ENCODE peak calls at places on chromosomes 11 and 22, in seven cellular contexts. V is CD8-positive, alpha-beta T cell; T is IMR-90; L is aorta; Q is SK-N-SH; D is left ventricle myocardium inferior; S is mucosa of descending colon. K is an unnamed sample. For H3K4me1 and H3K9me3, the result is how much of the 10 kb centered on the place peaks cover.

GRCh38 chr22:21688341-21688705 is 22.5 kb downstream of the PPIL2 start:
- DNase-seq in S (no peak), D (no peak), Q (no peak), T (no peak), L (peak), V (no peak), K (no peak)

GRCh38 chr11:1234771-1235614 is 12.1 kb downstream of the MUC5B start:
- DNase-seq in T (no peak), L (peak), D (peak), S (peak), V (no peak), Q (peak), K (peak)

GRCh38 chr22:48745842-48746788 is 1081.6 kb downstream of the BRD1 start:
- DNase-seq in T (no peak), L (peak), S (no peak), D (no peak), Q (no peak), V (no peak), K (no peak)

GRCh38 chr22:29310863-29311339 is 4.5 kb downstream of the GAS2L1 start:
- DNase-seq in T (peak), L (peak), D (peak), V (no peak), Q (peak), S (peak), K (peak)

GRCh38 chr11:12248330-12248729 is 129.0 kb upstream of the PARVA start:
- DNase-seq in D (peak), L (peak), V (no peak), T (peak), Q (peak), S (peak), K (peak)

GRCh38 chr22:37229805-37230672 is 14.0 kb downstream of the RAC2 start:
- DNase-seq in Q (no peak), S (peak), T (peak), L (peak), D (peak), V (peak), K (no peak)

GRCh38 chr11:96307748-96308133 is 35.3 kb downstream of the MAML2 start:
- DNase-seq in V (no peak), D (no peak), L (no peak), Q (no peak), S (no peak), T (peak), K (peak)

GRCh38 chr11:76814414-76814813 is 31.3 kb downstream of the TSKU start:
- DNase-seq in V (no peak), D (no peak), Q (no peak), L (no peak), S (no peak), T (no peak), K (no peak)

GRCh38 chr11:130418756-130419155 is 9.7 kb downstream of the ADAMTS8 start:
- DNase-seq in T (peak), L (peak), D (no peak), Q (no peak), S (no peak), V (no peak), K (no peak)

GRCh38 chr11:74707602-74708510 is 23.4 kb downstream of the CHRDL2 start:
- DNase-seq in D (no peak), L (no peak), S (no peak), T (no peak), Q (no peak), V (no peak), K (no peak)

GRCh38 chr11:15923169-15923568 is 433.2 kb downstream of the SOX6 start:
- DNase-seq in T (no peak), L (no peak), S (no peak), D (no peak), Q (peak), V (no peak), K (no peak)

GRCh38 chr11:128553662-128554392 is 33.5 kb downstream of the ETS1 start:
- DNase-seq in V (no peak), D (no peak), T (peak), S (no peak), Q (no peak), L (no peak), K (no peak)

GRCh38 chr11:121643530-121644512 is 191.1 kb upstream of the SORL1-AS1 start:
- DNase-seq in T (no peak), Q (no peak), S (no peak), L (no peak), V (no peak), D (no peak), K (peak)

GRCh38 chr11:70537576-70538571 is 139.5 kb downstream of the CTTN start:
- DNase-seq in Q (peak), L (peak), T (no peak), D (no peak), S (peak), V (no peak), K (no peak)

GRCh38 chr11:133082851-133083488 is 449.3 kb downstream of the OPCML start:
- DNase-seq in S (peak), L (peak), Q (peak), V (peak), T (peak), D (peak), K (peak)

GRCh38 chr11:2092956-2093412 is 46.2 kb downstream of the IGF2 start:
- DNase-seq in V (peak), D (peak), L (peak), T (peak), S (peak), Q (peak), K (peak)

GRCh38 chr11:66707486-66707885 is 21.5 kb downstream of the SPTBN2 start:
- DNase-seq in S (no peak), T (no peak), L (no peak), Q (no peak), D (no peak), V (no peak), K (no peak)
- H3K4me1 ChIP-seq in S (under half), T (under half), L (under half), Q (under half), D (under half), V (under half), K (under half)

GRCh38 chr22:47231759-47232158 is 469.3 kb downstream of the TBC1D22A start:
- DNase-seq in Q (no peak), S (no peak), V (no peak), D (no peak), L (no peak), T (no peak), K (no peak)

GRCh38 chr22:47232197-47232596 is 469.7 kb downstream of the TBC1D22A start:
- DNase-seq in T (no peak), S (no peak), D (no peak), V (no peak), L (no peak), Q (no peak), K (no peak)

GRCh38 chr22:47233316-47234243 is 471.1 kb downstream of the TBC1D22A start:
- DNase-seq in T (no peak), Q (no peak), V (no peak), D (no peak), S (no peak), L (no peak), K (no peak)

GRCh38 chr22:47236718-47237117 is 474.3 kb downstream of the TBC1D22A start:
- DNase-seq in L (no peak), Q (no peak), T (no peak), S (no peak), V (no peak), D (no peak), K (no peak)

GRCh38 chr22:47232753-47233152 is 470.3 kb downstream of the TBC1D22A start:
- DNase-seq in T (no peak), V (no peak), L (no peak), S (no peak), D (no peak), Q (no peak), K (no peak)
- H3K4me3 ChIP-seq in T (no peak), V (no peak), L (no peak), S (no peak), D (no peak), Q (no peak), K (no peak)

DNA sequence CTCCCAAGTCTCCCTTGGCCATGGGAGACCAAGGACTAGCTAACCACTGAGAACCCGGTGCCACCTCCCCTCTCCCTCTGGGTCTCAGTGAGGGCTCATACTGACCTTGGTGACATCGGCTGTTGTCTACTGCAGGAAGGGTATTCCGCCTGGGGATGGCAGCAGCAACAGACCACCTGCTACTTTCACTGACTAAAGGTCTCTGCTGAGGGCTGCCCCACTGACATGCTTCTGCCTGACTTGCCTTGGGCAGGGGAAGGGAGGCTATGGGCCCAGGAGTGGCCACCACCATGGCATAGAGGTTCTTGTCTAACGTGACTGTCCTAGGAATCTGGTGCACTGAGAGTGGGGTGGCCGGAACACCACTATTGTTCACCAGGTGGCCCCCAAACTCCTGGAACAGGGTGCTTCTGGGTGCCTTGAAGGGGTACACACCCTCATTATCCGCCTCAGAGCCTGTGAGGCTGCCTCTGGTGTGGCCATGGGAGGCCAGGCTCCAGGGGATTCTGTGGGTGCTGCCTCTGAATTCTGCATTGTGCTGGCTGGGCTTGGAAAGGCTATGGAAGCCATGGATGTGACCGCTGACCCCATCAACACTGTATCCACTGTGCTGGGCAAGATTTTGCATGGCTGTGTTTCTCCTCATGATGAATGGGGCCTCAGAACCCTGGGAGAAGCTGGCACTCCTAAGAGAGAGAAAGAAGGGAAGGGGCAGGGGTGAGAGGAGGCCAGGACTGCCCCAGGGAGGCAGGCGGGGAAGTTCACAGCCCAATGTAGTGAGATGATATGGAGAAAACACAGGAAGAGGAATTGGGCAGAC is 38.3 kb downstream of the GAB4 start:
- DNase-seq in T (no peak), L (no peak), S (no peak), V (no peak), D (no peak), Q (no peak), K (no peak)
- H3K9me3 ChIP-seq in T (under half), L (under half), S (under half), V (under half), D (under half), Q (under half), K (under half)

DNA sequence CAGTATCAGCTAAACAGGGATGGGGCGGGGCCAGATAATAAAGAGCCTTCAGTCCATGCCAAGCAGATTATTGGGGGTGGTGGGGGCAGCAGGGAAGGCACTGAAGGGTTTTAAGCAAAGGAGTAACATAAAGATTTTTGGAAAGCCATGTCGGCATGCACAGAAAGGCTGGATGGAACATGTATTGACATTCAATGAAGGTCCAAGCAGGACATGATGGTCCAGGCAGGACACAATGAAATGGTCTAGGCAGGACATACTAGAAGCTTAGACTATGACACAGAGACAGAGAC is 37.0 kb downstream of the RTL6 start:
- DNase-seq in S (no peak), D (no peak), Q (no peak), V (no peak), T (no peak), L (no peak), K (no peak)
- H3K4me1 ChIP-seq in S (under half), D (under half), Q (under half), V (under half), T (under half), L (under half), K (under half)

K was measured in BE2C.